ENCODE peak calls at places on chromosome 7, in ten cellular contexts. M is PC-9; S is psoas muscle; F is heart left ventricle; D is dorsolateral prefrontal cortex; B is CD8-positive, alpha-beta T cell; G is AG04450; Z is RWPE1; V is endothelial cell of umbilical vein; E is uterus. Y is an unnamed sample.

GRCh38 chr7:69219381-69219780 is 378.9 kb upstream of the AUTS2 start:
- DNase-seq in D (no peak), G (no peak), V (no peak), F (no peak), E (no peak), S (no peak), M (no peak), B (no peak), Z (no peak), Y (no peak)

GRCh38 chr7:24972991-24973390 is 7.0 kb downstream of the OSBPL3 start:
- DNase-seq in F (no peak), B (no peak), V (no peak), Z (no peak), S (no peak), E (no peak), G (peak), M (no peak), D (no peak), Y (no peak)

GRCh38 chr7:70325509-70326101 is 727.3 kb downstream of the AUTS2 start:
- DNase-seq in Z (peak), E (no peak), M (no peak), B (no peak), G (no peak), F (peak), S (no peak), V (no peak), D (peak), Y (no peak)

GRCh38 chr7:22565315-22565811 is 65.4 kb upstream of the STEAP1B start:
- DNase-seq in D (no peak), G (no peak), B (peak), M (no peak), S (no peak), E (no peak), F (peak), Z (peak), V (peak), Y (no peak)

GRCh38 chr7:85237721-85238120 is 50.9 kb upstream of the SEMA3D start:
- DNase-seq in M (no peak), B (no peak), S (no peak), Z (no peak), V (no peak), G (peak), F (no peak), D (no peak), E (no peak), Y (no peak)

GRCh38 chr7:80703272-80703671 is 64.8 kb downstream of the CD36 start:
- DNase-seq in Z (no peak), G (no peak), B (no peak), E (no peak), M (no peak), D (no peak), V (no peak), S (no peak), F (no peak), Y (no peak)

GRCh38 chr7:90180011-90180585 is 25.8 kb downstream of the STEAP1 start:
- DNase-seq in S (no peak), G (no peak), Z (no peak), E (no peak), F (no peak), M (no peak), D (no peak), B (no peak), V (peak), Y (no peak)

GRCh38 chr7:157826566-157826965 is 489.8 kb downstream of the DNAJB6 start:
- DNase-seq in F (no peak), Z (no peak), S (no peak), M (no peak), G (no peak), B (no peak), E (no peak), D (no peak), V (no peak), Y (no peak)

GRCh38 chr7:117631652-117632051 is 151.8 kb downstream of the CFTR start:
- DNase-seq in M (no peak), F (no peak), V (no peak), G (no peak), E (no peak), D (no peak), B (no peak), S (no peak), Z (no peak), Y (no peak)

GRCh38 chr7:140677496-140677895 is 4.8 kb downstream of the ADCK2 start:
- DNase-seq in M (no peak), E (no peak), D (no peak), Z (no peak), S (no peak), V (no peak), B (no peak), F (no peak), G (no peak), Y (no peak)

GRCh38 chr7:68107256-68107655 is 1110.6 kb downstream of the TYW1 start:
- DNase-seq in Z (no peak), S (no peak), M (no peak), E (no peak), B (no peak), G (no peak), F (peak), V (no peak), D (no peak), Y (no peak)

GRCh38 chr7:15490261-15490660 is 71.6 kb downstream of the AGMO start:
- DNase-seq in F (no peak), G (no peak), D (no peak), E (no peak), V (no peak), M (no peak), Z (no peak), S (no peak), B (no peak), Y (no peak)

GRCh38 chr7:33423646-33424020 is 294.3 kb downstream of the BBS9 start:
- DNase-seq in D (no peak), M (no peak), G (no peak), Z (peak), B (no peak), F (no peak), V (peak), S (no peak), E (no peak), Y (no peak)

GRCh38 chr7:101015626-101016025 is 4.3 kb upstream of the MUC17 start:
- DNase-seq in B (no peak), V (no peak), D (no peak), G (no peak), E (no peak), S (no peak), Z (no peak), M (no peak), F (no peak), Y (no peak)

GRCh38 chr7:6015917-6016652 is 7.0 kb downstream of the AIMP2 start:
- DNase-seq in S (peak), E (peak), F (peak), M (no peak), V (no peak), G (peak), D (peak), B (no peak), Z (peak), Y (peak)

GRCh38 chr7:2982831-2983230 is 60.8 kb downstream of the CARD11 start:
- DNase-seq in S (no peak), V (no peak), B (peak), D (no peak), F (no peak), E (no peak), Z (no peak), M (no peak), G (no peak), Y (no peak)

GRCh38 chr7:107045195-107045960 is 873 bp downstream of the PRKAR2B start:
- DNase-seq in E (no peak), G (no peak), M (no peak), F (no peak), V (peak), Z (no peak), S (no peak), B (no peak), D (no peak), Y (no peak)

GRCh38 chr7:50393076-50393475 is 57.1 kb downstream of the FIGNL1 start:
- DNase-seq in S (no peak), G (no peak), M (no peak), D (no peak), V (no peak), F (no peak), E (no peak), B (no peak), Z (no peak), Y (no peak)

GRCh38 chr7:129213828-129214227 is 11.0 kb upstream of the AHCYL2 start:
- DNase-seq in Z (no peak), D (no peak), G (no peak), V (no peak), F (no peak), E (no peak), S (no peak), M (peak), B (no peak), Y (no peak)

GRCh38 chr7:83347836-83348482 is 185.3 kb upstream of the PCLO start:
- DNase-seq in Z (peak), B (no peak), V (peak), G (peak), E (no peak), S (no peak), M (peak), F (no peak), D (no peak), Y (no peak)

GRCh38 chr7:158064631-158065030 is 523.0 kb downstream of the PTPRN2 start:
- DNase-seq in M (no peak), E (no peak), S (no peak), V (no peak), Z (no peak), D (no peak), B (no peak), F (no peak), G (no peak), Y (no peak)

GRCh38 chr7:99021941-99022560 is 121.9 kb downstream of the SMURF1 start:
- DNase-seq in B (peak), V (peak), G (no peak), Z (no peak), S (no peak), F (no peak), D (no peak), E (no peak), M (peak), Y (no peak)

DNA sequence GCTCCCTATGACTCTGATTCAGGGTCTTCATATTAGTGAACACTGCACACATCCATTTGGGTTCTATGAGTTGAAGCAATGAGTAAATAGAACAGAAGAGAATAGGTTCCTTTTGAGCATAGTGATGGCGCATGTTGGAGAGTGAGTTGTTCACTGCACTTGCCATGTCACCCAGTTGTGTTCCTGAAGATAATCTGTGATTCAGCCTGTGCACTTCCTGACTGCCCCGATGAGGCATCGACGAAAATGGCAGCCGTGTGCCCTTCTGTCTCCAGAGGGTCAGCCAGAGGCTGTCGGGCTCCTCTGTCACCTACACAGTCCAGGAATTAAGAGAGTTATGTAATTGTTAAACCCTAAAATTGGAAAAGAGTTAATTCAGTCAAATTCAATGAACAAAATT is 94.7 kb downstream of the GALNT11 start:
- DNase-seq in M (no peak), D (no peak), S (no peak), F (no peak), B (no peak), V (peak), Z (no peak), G (no peak), E (no peak), Y (no peak)
- TF ChIP-seq CTCF in M (no peak), D (no peak), S (no peak), F (no peak), B (no peak), V (no peak), Z (no peak), G (no peak), E (no peak), Y (no peak)

GRCh38 chr7:38660427-38661099 is 29.4 kb upstream of the AMPH start:
- DNase-seq in E (no peak), V (peak), G (no peak), D (no peak), B (no peak), F (peak), M (no peak), Z (no peak), S (no peak), Y (no peak)

GRCh38 chr7:38656976-38657375 is 25.8 kb upstream of the AMPH start:
- DNase-seq in F (no peak), B (no peak), E (no peak), M (no peak), Z (no peak), D (no peak), S (no peak), G (no peak), V (peak), Y (no peak)

GRCh38 chr7:38658916-38659315 is 27.7 kb upstream of the AMPH start:
- DNase-seq in M (no peak), D (no peak), S (no peak), E (no peak), G (no peak), Z (no peak), V (no peak), B (no peak), F (no peak), Y (no peak)

GRCh38 chr7:38655833-38656774 is 24.9 kb upstream of the AMPH start:
- DNase-seq in Z (no peak), G (no peak), S (peak), B (no peak), E (no peak), V (no peak), M (no peak), F (peak), D (no peak), Y (no peak)

DNA sequence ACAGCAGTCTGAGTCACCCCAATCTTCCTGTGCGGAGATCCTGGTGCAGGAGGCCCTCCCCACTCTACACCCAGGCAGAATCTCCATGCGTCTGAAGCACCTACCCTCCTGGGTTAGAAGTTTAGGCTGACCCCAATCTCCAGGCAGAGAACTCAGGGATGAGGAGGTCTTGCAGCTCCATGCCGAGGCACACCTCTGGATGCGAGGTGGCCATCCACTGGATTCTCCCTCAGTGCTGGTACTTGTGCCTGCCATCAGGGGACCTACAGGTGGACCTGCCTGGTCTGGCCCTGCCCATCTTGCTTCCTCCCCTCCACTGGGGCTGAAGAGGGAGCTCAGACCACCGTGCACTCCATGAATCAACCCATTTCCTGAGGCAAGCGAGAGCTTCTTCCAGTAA is 28.8 kb upstream of the AMPH start:
- DNase-seq in M (no peak), F (no peak), D (no peak), E (no peak), V (no peak), S (no peak), Z (no peak), G (no peak), B (no peak), Y (no peak)
- H3K27ac ChIP-seq in M (no peak), F (no peak), D (no peak), E (no peak), V (no peak), S (no peak), Z (no peak), G (no peak), B (no peak), Y (no peak)

DNA sequence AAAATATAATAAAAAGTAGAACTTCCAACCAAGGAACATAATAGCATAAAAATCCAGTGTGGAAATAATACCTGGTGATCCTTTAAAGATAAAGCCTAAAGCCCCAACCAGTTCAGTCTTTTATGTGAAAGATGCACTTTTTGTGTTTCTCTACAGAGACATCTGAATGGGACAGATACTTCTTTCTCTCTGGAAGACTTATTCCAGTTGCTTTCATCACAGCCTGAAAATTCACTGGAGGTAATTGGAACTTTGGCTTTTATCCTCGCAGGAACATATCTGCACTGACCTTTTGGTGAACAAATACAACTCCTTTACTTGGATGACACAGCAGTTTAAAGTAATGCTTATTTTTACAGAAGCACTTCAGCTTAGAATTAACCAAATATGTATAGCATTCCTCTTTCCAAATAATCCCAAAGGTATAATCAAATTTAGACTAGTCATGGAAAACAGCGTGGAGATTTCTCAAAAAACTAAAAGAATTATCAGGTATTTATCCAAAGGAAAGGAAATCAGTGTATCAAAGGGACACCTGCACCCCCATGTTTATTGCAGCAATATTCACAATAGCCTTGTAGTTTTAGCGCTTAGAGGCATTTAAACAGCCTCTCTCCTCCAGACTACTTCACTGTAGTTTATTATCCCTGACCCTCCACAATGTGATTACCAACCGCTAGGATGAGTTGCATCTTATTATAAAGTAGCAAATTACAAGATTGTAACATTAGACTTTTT is 16.8 kb downstream of the HNRNPA2B1 start:
- DNase-seq in D (no peak), B (no peak), G (no peak), S (no peak), M (no peak), E (no peak), Z (no peak), V (no peak), F (no peak), Y (no peak)
- TF ChIP-seq CTCF in D (no peak), B (no peak), G (no peak), S (no peak), M (no peak), E (no peak), Z (no peak), V (no peak), F (no peak), Y (no peak)

GRCh38 chr7:96992624-96993452 is 12.5 kb upstream of the DLX6 start:
- DNase-seq in Z (no peak), G (no peak), S (no peak), E (no peak), D (no peak), F (no peak), M (no peak), V (no peak), B (no peak), Y (no peak)

GRCh38 chr7:96993980-96994379 is 11.4 kb upstream of the DLX6 start:
- DNase-seq in B (no peak), G (no peak), V (no peak), S (no peak), E (no peak), Z (no peak), M (no peak), D (no peak), F (no peak), Y (no peak)

GRCh38 chr7:96989859-96990317 is 15.5 kb upstream of the DLX6 start:
- DNase-seq in B (no peak), D (no peak), E (no peak), V (no peak), F (no peak), S (no peak), Z (no peak), M (no peak), G (no peak), Y (no peak)

GRCh38 chr7:96993453-96993865 is 11.9 kb upstream of the DLX6 start:
- DNase-seq in E (no peak), G (no peak), D (no peak), V (no peak), M (no peak), S (no peak), F (no peak), Z (no peak), B (no peak), Y (no peak)

DNA sequence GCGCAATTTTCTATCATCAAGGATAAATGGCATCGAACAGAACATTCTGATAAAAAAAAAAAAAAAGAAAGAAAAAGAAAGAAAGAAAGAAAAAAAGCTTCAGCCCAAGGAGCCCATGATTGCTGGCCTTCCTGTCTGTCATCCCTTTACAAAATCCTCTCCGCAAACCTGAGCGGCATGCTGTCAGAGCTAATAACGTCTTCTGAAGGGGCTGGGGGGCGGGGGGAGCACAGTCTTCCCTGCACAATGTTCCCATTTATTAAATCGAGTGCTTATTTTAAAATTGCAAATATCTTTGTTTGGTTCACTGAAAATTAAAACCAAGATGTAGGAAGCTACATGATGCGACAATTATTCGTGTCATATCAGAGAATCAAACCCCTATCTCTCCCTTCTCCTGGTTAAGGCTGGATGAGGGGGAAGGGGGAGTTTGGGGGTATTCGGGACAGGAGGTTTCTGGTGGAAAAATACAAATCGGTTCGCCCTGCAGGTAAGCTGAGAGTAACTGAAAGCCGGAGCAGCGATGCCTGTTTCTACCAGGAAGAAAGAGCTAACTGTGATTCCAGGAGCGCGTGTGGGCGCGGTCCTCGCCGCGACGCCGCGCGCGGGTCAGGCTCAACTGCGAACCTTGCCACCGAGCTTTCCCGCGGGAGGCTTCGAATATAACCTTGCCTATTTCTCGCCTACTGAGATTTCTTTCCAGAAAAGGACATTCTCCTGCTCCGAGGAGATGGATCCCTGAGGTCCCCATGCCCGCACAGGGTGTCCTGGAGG is 13.3 kb upstream of the DLX6 start:
- DNase-seq in Z (no peak), M (no peak), G (no peak), D (no peak), F (no peak), B (no peak), V (no peak), E (no peak), S (no peak), Y (no peak)
- H3K27ac ChIP-seq in Z (no peak), M (no peak), G (no peak), D (no peak), F (no peak), B (no peak), V (no peak), E (no peak), S (no peak), Y (no peak)

GRCh38 chr7:82017334-82017943 is 247.6 kb upstream of the HGF start:
- DNase-seq in E (no peak), G (peak), M (no peak), B (no peak), V (peak), F (no peak), S (no peak), D (no peak), Z (peak), Y (no peak)
- TF ChIP-seq CTCF in E (peak), G (peak), M (peak), B (no peak), V (peak), F (peak), S (peak), D (peak), Z (peak), Y (peak)